ENCODE peak calls at places on chromosomes 12 and 14, in six cellular contexts. Y, O, K, H, I and T are unnamed samples.

GRCh38 chr12:89225401-89225800 is 126.9 kb downstream of the DUSP6 start:
- DNase-seq in Y (no peak), O (peak), K (no peak), H (peak), I (peak), T (peak)

GRCh38 chr14:103616635-103617300 is 12.2 kb upstream of the KLC1 start:
- DNase-seq in Y (no peak), O (no peak), K (no peak), H (no peak), I (no peak), T (no peak)

GRCh38 chr14:73888460-73888725 is 1.7 kb downstream of the ZNF410 start:
- DNase-seq in Y (no peak), O (no peak), K (no peak), H (peak), I (no peak), T (no peak)

GRCh38 chr14:96989293-96989692 is 192.1 kb downstream of the VRK1 start:
- DNase-seq in Y (no peak), O (no peak), K (no peak), H (no peak), I (no peak), T (no peak)

GRCh38 chr14:58639842-58640484 is 2.2 kb downstream of the DACT1 start:
- DNase-seq in Y (no peak), O (peak), K (peak), H (peak), I (peak), T (peak)

GRCh38 chr14:86013663-86014062 is 483.7 kb downstream of the FLRT2 start:
- DNase-seq in Y (no peak), O (no peak), K (no peak), H (peak), I (no peak), T (no peak)

GRCh38 chr14:104216457-104216856 is 78.1 kb downstream of the KIF26A start:
- DNase-seq in Y (no peak), O (no peak), K (no peak), H (no peak), I (no peak), T (no peak)

GRCh38 chr14:96251656-96252155 is 4.3 kb upstream of the BDKRB1 start:
- DNase-seq in Y (no peak), O (no peak), K (no peak), H (no peak), I (no peak), T (no peak)

GRCh38 chr12:127485528-127485927 is 781.4 kb upstream of the TMEM132C start:
- DNase-seq in Y (no peak), O (peak), K (no peak), H (peak), I (no peak), T (peak)

GRCh38 chr14:70891741-70892140 is 15.5 kb upstream of the PCNX1 start:
- DNase-seq in Y (no peak), O (no peak), K (no peak), H (peak), I (no peak), T (no peak)

GRCh38 chr14:63962896-63963295 is 110.1 kb downstream of the SYNE2 start:
- DNase-seq in Y (no peak), O (no peak), K (no peak), H (no peak), I (no peak), T (no peak)

GRCh38 chr14:67636361-67636919 is 16.7 kb downstream of the ARG2 start:
- DNase-seq in Y (peak), O (no peak), K (peak), H (peak), I (no peak), T (peak)

GRCh38 chr14:36264107-36264506 is 56.3 kb downstream of the MBIP start:
- DNase-seq in Y (peak), O (no peak), K (no peak), H (no peak), I (no peak), T (no peak)

GRCh38 chr12:122166422-122167327 is 7.3 kb downstream of the IL31 start:
- DNase-seq in Y (no peak), O (no peak), K (no peak), H (no peak), I (no peak), T (peak)

GRCh38 chr12:123267991-123268843 is 3.4 kb downstream of the CDK2AP1 start:
- DNase-seq in Y (no peak), O (peak), K (no peak), H (no peak), I (no peak), T (no peak)

GRCh38 chr14:76977793-76978730 is 50.4 kb downstream of the IRF2BPL start:
- DNase-seq in Y (peak), O (peak), K (no peak), H (peak), I (peak), T (peak)

GRCh38 chr12:51898937-51899336 is 8.4 kb upstream of the ACVRL1 start:
- DNase-seq in Y (no peak), O (no peak), K (no peak), H (no peak), I (no peak), T (no peak)

GRCh38 chr14:69133206-69134125 is 19.5 kb downstream of the DCAF5 start:
- DNase-seq in Y (peak), O (no peak), K (no peak), H (peak), I (no peak), T (no peak)

GRCh38 chr14:68987653-68988036 is 8.5 kb upstream of the ACTN1 start:
- DNase-seq in Y (peak), O (peak), K (no peak), H (peak), I (no peak), T (peak)

GRCh38 chr14:95381726-95382125 is 62.0 kb upstream of the CLMN start:
- DNase-seq in Y (no peak), O (peak), K (no peak), H (no peak), I (no peak), T (no peak)

GRCh38 chr12:113088971-113089756 is 32.6 kb downstream of the DTX1 start:
- DNase-seq in Y (no peak), O (no peak), K (no peak), H (no peak), I (no peak), T (peak)

GRCh38 chr12:121383601-121384019 is 16.3 kb upstream of the RNF34 start:
- DNase-seq in Y (no peak), O (no peak), K (no peak), H (no peak), I (no peak), T (no peak)

GRCh38 chr12:117684471-117684870 is 284.3 kb downstream of the KSR2 start:
- DNase-seq in Y (no peak), O (no peak), K (no peak), H (no peak), I (no peak), T (no peak)

GRCh38 chr12:6182279-6182898 is 17.8 kb upstream of the CD9 start:
- DNase-seq in Y (peak), O (peak), K (no peak), H (peak), I (peak), T (no peak)

GRCh38 chr12:20695232-20695631 is at the start of gene SLCO1C1:
- DNase-seq in Y (no peak), O (peak), K (no peak), H (peak), I (no peak), T (no peak)

GRCh38 chr12:42985506-42985905 is 396.0 kb upstream of the PRICKLE1 start:
- DNase-seq in Y (no peak), O (peak), K (no peak), H (peak), I (no peak), T (no peak)

GRCh38 chr14:61940669-61941420 is 178.6 kb downstream of the SNAPC1 start:
- DNase-seq in Y (no peak), O (no peak), K (no peak), H (no peak), I (no peak), T (no peak)

GRCh38 chr12:53182836-53183235 is 2.1 kb upstream of the CSAD start:
- DNase-seq in Y (peak), O (no peak), K (no peak), H (no peak), I (no peak), T (no peak)

GRCh38 chr12:92144045-92144630 is 1.5 kb downstream of the BTG1 start:
- DNase-seq in Y (peak), O (peak), K (peak), H (peak), I (peak), T (peak)

GRCh38 chr12:132729541-132730320 is 19.1 kb downstream of the PGAM5 start:
- DNase-seq in Y (no peak), O (peak), K (no peak), H (no peak), I (no peak), T (no peak)

GRCh38 chr14:69363055-69363454 is 35.0 kb downstream of the ERH start:
- DNase-seq in Y (no peak), O (peak), K (no peak), H (peak), I (no peak), T (no peak)

GRCh38 chr12:6867407-6868210 is at the start of gene TPI1:
- DNase-seq in Y (peak), O (peak), K (peak), H (peak), I (peak), T (peak)

GRCh38 chr12:67667276-67668073 is 18.9 kb downstream of the DYRK2 start:
- DNase-seq in Y (no peak), O (no peak), K (no peak), H (no peak), I (peak), T (no peak)

GRCh38 chr14:91250912-91251311 is 6.4 kb upstream of the GPR68 start:
- DNase-seq in Y (no peak), O (no peak), K (no peak), H (no peak), I (no peak), T (no peak)

GRCh38 chr14:75340921-75341320 is 62.3 kb downstream of the FOS start:
- DNase-seq in Y (no peak), O (no peak), K (peak), H (peak), I (peak), T (peak)

GRCh38 chr12:131218291-131219172 is 264.8 kb downstream of the ADGRD1 start:
- DNase-seq in Y (peak), O (peak), K (no peak), H (no peak), I (no peak), T (peak)

GRCh38 chr12:110766311-110767154 is 23.8 kb upstream of the PPP1CC start:
- DNase-seq in Y (no peak), O (no peak), K (no peak), H (no peak), I (no peak), T (no peak)

GRCh38 chr12:13503094-13503835 is 306.7 kb downstream of the EMP1 start:
- DNase-seq in Y (no peak), O (no peak), K (no peak), H (no peak), I (no peak), T (no peak)

GRCh38 chr12:25924535-25925001 is 33.9 kb upstream of the RASSF8 start:
- DNase-seq in Y (no peak), O (peak), K (no peak), H (no peak), I (no peak), T (no peak)

GRCh38 chr12:107593713-107594381 is 91.8 kb upstream of the PWP1 start:
- DNase-seq in Y (peak), O (peak), K (peak), H (no peak), I (no peak), T (peak)
- H3K4me3 ChIP-seq in Y (no peak), O (no peak), K (no peak), H (no peak), I (no peak), T (no peak)

GRCh38 chr14:22613091-22613695 is 15.1 kb downstream of the ABHD4 start:
- DNase-seq in Y (no peak), O (no peak), K (no peak), H (peak), I (no peak), T (no peak)
- TF ChIP-seq CTCF in Y (no peak), O (peak), K (peak), H (peak), I (no peak), T (no peak)

DNA sequence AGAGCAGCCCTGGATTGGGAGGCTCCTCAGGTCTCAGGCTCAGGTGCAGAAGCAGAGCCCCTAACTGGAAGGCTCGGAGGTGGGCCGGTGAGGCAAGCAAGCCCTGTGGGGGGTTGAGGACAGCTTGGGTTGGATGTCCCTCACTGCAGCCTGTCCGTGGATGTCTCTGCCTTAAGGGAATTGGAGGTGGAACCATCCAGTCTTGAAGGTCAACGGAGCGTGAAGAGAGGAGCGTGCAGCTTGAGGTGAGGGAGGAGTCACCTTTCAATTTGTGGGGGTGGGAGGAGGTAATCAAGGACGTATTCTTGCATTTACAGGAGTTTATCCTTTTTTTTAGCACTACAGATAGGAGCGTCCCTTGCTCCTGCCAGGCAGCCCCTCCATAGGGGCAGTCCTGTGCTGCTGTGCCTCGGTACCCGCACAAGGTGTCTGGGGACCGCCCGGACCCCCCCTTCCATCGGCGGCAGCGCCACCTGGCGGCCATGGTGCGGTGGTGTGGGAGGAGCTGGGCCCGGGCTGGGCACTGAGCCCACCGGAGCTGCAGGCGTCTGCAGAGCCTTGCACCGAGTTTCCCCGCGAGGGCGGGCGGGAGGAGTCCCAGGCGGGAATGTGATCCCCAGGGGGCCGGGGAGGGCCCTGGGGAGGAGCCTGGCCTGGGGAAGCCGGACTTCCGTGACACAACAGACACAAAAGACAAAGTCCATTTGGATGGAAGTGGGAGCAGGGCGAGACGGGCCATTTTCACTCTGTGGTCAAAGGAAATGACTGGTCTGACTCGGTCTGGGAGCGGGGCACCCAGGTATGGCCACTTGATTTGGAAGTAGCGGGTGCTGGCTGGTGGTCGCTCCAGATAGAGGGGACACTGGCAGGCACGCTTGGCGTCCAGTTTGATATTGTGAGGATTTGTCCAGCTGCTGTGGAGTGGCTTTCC is 884 bp downstream of the DNAJC22 start:
- DNase-seq in Y (peak), O (peak), K (peak), H (peak), I (peak), T (peak)
- H3K4me3 ChIP-seq in Y (peak), O (peak), K (peak), H (peak), I (peak), T (peak)

DNA sequence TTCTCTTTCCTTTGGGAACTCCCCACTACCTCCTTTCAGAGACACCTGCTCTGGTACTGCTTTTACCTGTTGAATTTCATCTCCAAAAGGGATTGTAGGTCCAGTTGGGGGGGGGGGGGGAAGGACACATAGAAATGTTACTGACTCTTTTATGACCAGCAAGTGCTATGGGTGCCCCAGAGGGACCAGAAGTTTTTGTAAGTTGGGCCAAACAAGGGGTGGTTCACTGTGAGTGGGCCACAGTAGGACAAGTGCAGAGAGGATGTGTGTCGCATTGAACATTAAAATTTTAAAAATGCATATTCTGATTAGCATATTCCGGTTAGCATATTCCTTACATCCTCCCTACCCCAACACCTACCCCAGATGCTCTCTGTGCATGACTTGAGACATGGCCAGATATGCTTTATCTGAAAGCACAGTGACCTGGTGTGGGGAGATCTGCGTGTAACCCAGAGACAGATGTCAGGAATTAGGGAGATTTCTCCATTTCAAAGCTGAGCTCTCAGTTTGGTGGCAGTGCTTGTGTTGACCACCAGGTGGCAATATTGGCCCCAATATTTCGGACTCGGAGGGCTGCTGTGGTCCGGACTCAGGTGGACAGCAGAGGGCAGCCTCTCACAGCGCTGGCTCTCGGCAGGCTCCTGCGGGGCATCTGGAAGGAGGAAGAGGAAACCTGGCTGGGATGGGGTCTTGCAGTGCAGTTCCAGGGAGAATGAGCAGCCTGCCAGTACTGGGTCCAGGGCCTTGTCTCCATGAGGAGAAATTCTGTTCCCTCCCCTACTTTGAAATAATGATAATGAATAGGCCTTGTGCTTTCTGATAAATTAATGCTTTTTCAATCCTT is 1.6 kb upstream of the CEBPE start:
- DNase-seq in Y (peak), O (peak), K (peak), H (peak), I (peak), T (peak)
- TF ChIP-seq CTCF in Y (peak), O (peak), K (peak), H (peak), I (peak), T (peak)

GRCh38 chr12:12267801-12268200 is 957 bp upstream of the LRP6 start:
- DNase-seq in Y (no peak), O (peak), K (no peak), H (no peak), I (no peak), T (peak)
- H3K4me3 ChIP-seq in Y (peak), O (peak), K (peak), H (peak), I (peak), T (peak)